ENCODE peak calls at places on chromosomes 1 and 21, in five cellular contexts. One of them, this sample, is unnamed.

GRCh38 chr1:241985787-241986186 is 13.1 kb downstream of the MAP1LC3C start:
- DNase-seq in body of pancreas: peak
- DNase-seq in NB4: peak
- DNase-seq in adrenal gland: peak
- DNase-seq in breast epithelium: no peak
- DNase-seq in this sample: no peak

GRCh38 chr21:46057710-46058241 is 40.1 kb upstream of the COL6A2 start:
- DNase-seq in body of pancreas: no peak
- DNase-seq in breast epithelium: no peak
- DNase-seq in NB4: no peak
- DNase-seq in adrenal gland: peak
- DNase-seq in this sample: peak

GRCh38 chr1:54884768-54885167 is 2.2 kb downstream of the DHCR24 start:
- DNase-seq in body of pancreas: no peak
- DNase-seq in NB4: no peak
- DNase-seq in breast epithelium: no peak
- DNase-seq in adrenal gland: no peak
- DNase-seq in this sample: no peak

GRCh38 chr1:201691716-201692115 is 137.2 kb upstream of the IPO9 start:
- DNase-seq in body of pancreas: no peak
- DNase-seq in breast epithelium: no peak
- DNase-seq in NB4: no peak
- DNase-seq in adrenal gland: no peak
- DNase-seq in this sample: no peak

GRCh38 chr1:151908228-151908691 is 1.1 kb downstream of the THEM4 start:
- DNase-seq in body of pancreas: no peak
- DNase-seq in adrenal gland: no peak
- DNase-seq in NB4: peak
- DNase-seq in breast epithelium: no peak
- DNase-seq in this sample: no peak

GRCh38 chr1:1206376-1207253 is at the start of gene TNFRSF18:
- DNase-seq in NB4: peak
- DNase-seq in breast epithelium: no peak
- DNase-seq in body of pancreas: peak
- DNase-seq in adrenal gland: no peak
- DNase-seq in this sample: peak

GRCh38 chr1:161096514-161096913 is 1.6 kb upstream of the KLHDC9 start:
- DNase-seq in adrenal gland: no peak
- DNase-seq in breast epithelium: peak
- DNase-seq in NB4: no peak
- DNase-seq in body of pancreas: peak
- DNase-seq in this sample: no peak

GRCh38 chr1:9399510-9400424 is 107.1 kb downstream of the SPSB1 start:
- DNase-seq in adrenal gland: peak
- DNase-seq in NB4: peak
- DNase-seq in body of pancreas: no peak
- DNase-seq in breast epithelium: no peak
- DNase-seq in this sample: peak

GRCh38 chr1:244369256-244370057 is 82.3 kb downstream of the ADSS2 start:
- DNase-seq in adrenal gland: no peak
- DNase-seq in NB4: no peak
- DNase-seq in body of pancreas: no peak
- DNase-seq in breast epithelium: no peak
- DNase-seq in this sample: no peak

GRCh38 chr1:12053752-12054548 is 9.2 kb upstream of the TNFRSF8 start:
- DNase-seq in body of pancreas: no peak
- DNase-seq in NB4: no peak
- DNase-seq in breast epithelium: no peak
- DNase-seq in adrenal gland: no peak
- DNase-seq in this sample: no peak
- TF ChIP-seq POLR2A in body of pancreas: no peak
- TF ChIP-seq POLR2A in NB4: no peak
- TF ChIP-seq POLR2A in breast epithelium: no peak
- TF ChIP-seq POLR2A in adrenal gland: no peak
- TF ChIP-seq POLR2A in this sample: no peak

DNA sequence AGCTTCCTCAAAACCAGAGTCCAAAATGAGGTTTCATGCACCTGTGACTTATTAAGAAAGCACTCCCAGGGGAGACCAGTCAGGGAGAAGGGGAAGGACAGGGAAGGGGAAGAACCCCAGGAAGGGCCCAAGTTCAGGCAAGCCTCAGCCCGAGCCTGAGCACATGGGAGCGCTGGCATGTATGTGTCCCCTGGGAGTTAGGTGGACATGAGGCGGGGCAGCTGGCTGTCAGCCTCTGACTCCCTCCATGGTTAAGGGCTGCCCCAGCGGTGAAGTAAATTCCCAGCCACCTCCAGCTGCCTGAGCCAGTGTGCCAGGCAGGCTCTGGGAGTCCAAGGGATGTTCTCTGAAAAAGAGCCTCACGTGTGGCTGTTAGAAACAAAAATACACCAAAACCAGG is 18.4 kb downstream of the DMRTB1 start:
- DNase-seq in body of pancreas: no peak
- DNase-seq in NB4: no peak
- DNase-seq in breast epithelium: peak
- DNase-seq in adrenal gland: no peak
- DNase-seq in this sample: no peak
- TF ChIP-seq CTCF in body of pancreas: no peak
- TF ChIP-seq CTCF in NB4: no peak
- TF ChIP-seq CTCF in breast epithelium: no peak
- TF ChIP-seq CTCF in adrenal gland: no peak
- TF ChIP-seq CTCF in this sample: no peak

GRCh38 chr1:156160000-156160743 is 6.8 kb downstream of the SEMA4A start:
- DNase-seq in body of pancreas: no peak
- DNase-seq in NB4: no peak
- DNase-seq in breast epithelium: no peak
- DNase-seq in adrenal gland: no peak
- DNase-seq in this sample: no peak
- TF ChIP-seq POLR2A in body of pancreas: no peak
- TF ChIP-seq POLR2A in NB4: no peak
- TF ChIP-seq POLR2A in breast epithelium: no peak
- TF ChIP-seq POLR2A in adrenal gland: no peak
- TF ChIP-seq POLR2A in this sample: no peak

GRCh38 chr1:115505157-115505571 is 136.6 kb upstream of the VANGL1 start:
- DNase-seq in body of pancreas: no peak
- DNase-seq in breast epithelium: no peak
- DNase-seq in adrenal gland: no peak
- DNase-seq in NB4: no peak
- DNase-seq in this sample: no peak

GRCh38 chr1:115501476-115501875 is 140.3 kb upstream of the VANGL1 start:
- DNase-seq in body of pancreas: no peak
- DNase-seq in breast epithelium: no peak
- DNase-seq in NB4: no peak
- DNase-seq in adrenal gland: no peak
- DNase-seq in this sample: no peak

GRCh38 chr1:115507916-115508315 is 133.9 kb upstream of the VANGL1 start:
- DNase-seq in body of pancreas: no peak
- DNase-seq in adrenal gland: no peak
- DNase-seq in breast epithelium: no peak
- DNase-seq in NB4: no peak
- DNase-seq in this sample: no peak

GRCh38 chr1:115506523-115507255 is 135.1 kb upstream of the VANGL1 start:
- DNase-seq in body of pancreas: no peak
- DNase-seq in NB4: no peak
- DNase-seq in breast epithelium: no peak
- DNase-seq in adrenal gland: no peak
- DNase-seq in this sample: no peak

DNA sequence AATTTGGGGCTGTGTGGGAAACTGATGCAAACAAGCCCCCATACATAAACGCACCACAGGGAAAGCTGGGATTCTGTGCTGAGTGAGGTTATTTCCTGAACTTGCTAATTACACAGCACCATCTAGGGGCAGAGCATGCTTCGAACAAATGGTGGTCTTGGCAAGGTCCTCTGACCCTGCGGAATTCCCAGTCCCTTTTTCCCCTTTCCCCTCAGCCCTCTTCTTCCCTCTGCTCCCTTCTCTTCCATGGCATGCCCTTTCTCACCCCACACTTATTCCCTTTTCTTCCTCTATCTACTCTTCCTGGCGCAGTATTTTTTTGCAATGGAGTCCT is 134.5 kb upstream of the VANGL1 start:
- DNase-seq in body of pancreas: peak
- DNase-seq in breast epithelium: no peak
- DNase-seq in NB4: peak
- DNase-seq in adrenal gland: no peak
- DNase-seq in this sample: no peak
- TF ChIP-seq CTCF in body of pancreas: no peak
- TF ChIP-seq CTCF in breast epithelium: no peak
- TF ChIP-seq CTCF in NB4: peak
- TF ChIP-seq CTCF in adrenal gland: no peak
- TF ChIP-seq CTCF in this sample: peak

GRCh38 chr1:192538407-192539311 is 36.9 kb upstream of the RGS1 start:
- DNase-seq in body of pancreas: no peak
- DNase-seq in NB4: no peak
- DNase-seq in adrenal gland: no peak
- DNase-seq in breast epithelium: no peak
- DNase-seq in this sample: no peak
- TF ChIP-seq POLR2A in body of pancreas: no peak
- TF ChIP-seq POLR2A in NB4: no peak
- TF ChIP-seq POLR2A in adrenal gland: no peak
- TF ChIP-seq POLR2A in breast epithelium: no peak
- TF ChIP-seq POLR2A in this sample: peak

This sample was measured in right lobe of liver.